ENCODE peak calls at places on chromosomes 3 and 15, in six cellular contexts. S, B, K, G, X and M are unnamed samples.

GRCh38 chr15:81410318-81410753 is 36.3 kb upstream of the TMC3 start:
- DNase-seq in S (peak; percentile 54), B (peak; percentile 76), K (peak; percentile 21), G (peak; percentile 60), X (peak; percentile 63), M (peak; percentile 5)

GRCh38 chr3:37125702-37126101 is 48.7 kb downstream of the LRRFIP2 start:
- DNase-seq in S (no peak), B (no peak), K (no peak), G (no peak), X (no peak), M (no peak)

GRCh38 chr3:52093751-52094525 is 37.6 kb upstream of the DUSP7 start:
- DNase-seq in S (peak; percentile 53), B (no peak), K (no peak), G (no peak), X (peak; percentile 95), M (no peak)

GRCh38 chr3:2154596-2154995 is 55.9 kb downstream of the CNTN4 start:
- DNase-seq in S (no peak), B (no peak), K (no peak), G (no peak), X (peak; percentile 14), M (no peak)

GRCh38 chr3:17307482-17307881 is 422.7 kb downstream of the PLCL2 start:
- DNase-seq in S (no peak), B (no peak), K (no peak), G (no peak), X (peak; percentile 50), M (no peak)

GRCh38 chr3:11238880-11239279 is 33.3 kb upstream of the ATG7 start:
- DNase-seq in S (peak; percentile 71), B (no peak), K (no peak), G (no peak), X (peak; percentile 80), M (no peak)

GRCh38 chr3:52046186-52046913 is 10.0 kb downstream of the DUSP7 start:
- DNase-seq in S (peak; percentile 98), B (no peak), K (peak; percentile 48), G (no peak), X (peak; percentile 93), M (no peak)

GRCh38 chr15:30990451-30991300 is 752 bp downstream of the MTMR10 start:
- DNase-seq in S (no peak), B (no peak), K (no peak), G (no peak), X (peak; percentile 16), M (no peak)

GRCh38 chr15:34886134-34886533 is 83.4 kb downstream of the AQR start:
- DNase-seq in S (no peak), B (no peak), K (no peak), G (no peak), X (no peak), M (no peak)

GRCh38 chr15:68666120-68666811 is 87.5 kb downstream of the CORO2B start:
- DNase-seq in S (no peak), B (no peak), K (no peak), G (no peak), X (no peak), M (peak; percentile 43)

GRCh38 chr3:115814006-115814405 is 190.7 kb downstream of the GAP43 start:
- DNase-seq in S (no peak), B (no peak), K (no peak), G (no peak), X (no peak), M (no peak)

GRCh38 chr3:36494461-36495109 is 114.3 kb downstream of the STAC start:
- DNase-seq in S (no peak), B (no peak), K (no peak), G (no peak), X (peak; percentile 90), M (no peak)

GRCh38 chr3:30747771-30748281 is 141.4 kb downstream of the TGFBR2 start:
- DNase-seq in S (peak; percentile 57), B (no peak), K (no peak), G (no peak), X (peak; percentile 61), M (no peak)

GRCh38 chr15:90035095-90035834 is 34.1 kb downstream of the ZNF710 start:
- DNase-seq in S (peak; percentile 44), B (no peak), K (peak; percentile 38), G (no peak), X (no peak), M (peak; percentile 56)

GRCh38 chr15:60928210-60928609 is 300.9 kb downstream of the RORA start:
- DNase-seq in S (no peak), B (no peak), K (no peak), G (no peak), X (no peak), M (no peak)

GRCh38 chr3:16606398-16606797 is 1.2 kb upstream of the DAZL start:
- DNase-seq in S (peak; percentile 39), B (no peak), K (no peak), G (no peak), X (peak; percentile 28), M (no peak)

GRCh38 chr3:15797600-15798303 is at the start of gene ANKRD28:
- DNase-seq in S (peak; percentile 74), B (peak; percentile 30), K (peak; percentile 35), G (peak; percentile 26), X (peak; percentile 97), M (no peak)

GRCh38 chr3:123284399-123285010 is 82.8 kb downstream of the SEC22A start:
- DNase-seq in S (no peak), B (no peak), K (no peak), G (no peak), X (no peak), M (no peak)

GRCh38 chr3:25156526-25157075 is 271.5 kb upstream of the RARB start:
- DNase-seq in S (peak; percentile 48), B (peak; percentile 58), K (no peak), G (no peak), X (peak; percentile 67), M (no peak)

GRCh38 chr3:14608298-14608697 is 43.3 kb upstream of the CCDC174 start:
- DNase-seq in S (no peak), B (no peak), K (no peak), G (no peak), X (no peak), M (no peak)

GRCh38 chr15:31270767-31271166 is 55.9 kb upstream of the KLF13 start:
- DNase-seq in S (no peak), B (peak; percentile 40), K (no peak), G (peak; percentile 2), X (no peak), M (no peak)

GRCh38 chr3:31733234-31733667 is 200.5 kb downstream of the STT3B start:
- DNase-seq in S (no peak), B (no peak), K (no peak), G (no peak), X (peak; percentile 50), M (no peak)

GRCh38 chr3:189563841-189564563 is 67.2 kb upstream of the TP63 start:
- DNase-seq in S (peak; percentile 76), B (no peak), K (no peak), G (peak; percentile 40), X (peak; percentile 97), M (no peak)

GRCh38 chr15:85354948-85355347 is 25.5 kb upstream of the AKAP13 start:
- DNase-seq in S (no peak), B (no peak), K (no peak), G (no peak), X (no peak), M (no peak)

GRCh38 chr15:43208052-43209002 is 12.5 kb downstream of the EPB42 start:
- DNase-seq in S (no peak), B (no peak), K (no peak), G (no peak), X (no peak), M (no peak)

GRCh38 chr15:29668120-29668602 is 154.1 kb downstream of the TJP1 start:
- DNase-seq in S (peak; percentile 85), B (peak; percentile 64), K (peak; percentile 81), G (peak; percentile 51), X (peak; percentile 87), M (peak; percentile 74)

GRCh38 chr3:135629696-135630408 is 335.7 kb upstream of the PPP2R3A start:
- DNase-seq in S (no peak), B (no peak), K (no peak), G (no peak), X (no peak), M (no peak)

GRCh38 chr3:150158974-150159625 is 188.4 kb upstream of the PFN2 start:
- DNase-seq in S (no peak), B (no peak), K (no peak), G (no peak), X (no peak), M (no peak)

GRCh38 chr15:62059818-62060115 is 480 bp downstream of the VPS13C start:
- DNase-seq in S (peak; percentile 63), B (no peak), K (no peak), G (peak; percentile 81), X (peak; percentile 42), M (no peak)

GRCh38 chr3:166190360-166190759 is 353.1 kb upstream of the BCHE start:
- DNase-seq in S (no peak), B (no peak), K (no peak), G (no peak), X (peak; percentile 25), M (no peak)